ENCODE peak calls at places on chromosome 12, in five cellular contexts. W, L, A, Q and R are unnamed samples.

GRCh38 chr12:28027947-28028724 is 55.6 kb upstream of the PTHLH start:
- DNase-seq in Q (peak), A (no peak), L (no peak), W (no peak), R (no peak)

GRCh38 chr12:30701056-30701455 is 5.4 kb upstream of the IPO8 start:
- DNase-seq in L (no peak), Q (peak), A (no peak), W (no peak), R (no peak)

GRCh38 chr12:122861586-122861970 is 26.3 kb downstream of the HIP1R start:
- DNase-seq in L (no peak), Q (no peak), W (no peak), A (no peak), R (no peak)

GRCh38 chr12:52826611-52827498 is 7.3 kb downstream of the KRT79 start:
- DNase-seq in Q (no peak), A (no peak), L (no peak), W (no peak), R (no peak)

GRCh38 chr12:9660046-9660445 is 9.5 kb upstream of the CLEC2D start:
- DNase-seq in W (no peak), L (no peak), Q (no peak), A (no peak), R (no peak)

GRCh38 chr12:1474567-1475153 is 119.7 kb downstream of the FBXL14 start:
- DNase-seq in L (no peak), Q (peak), A (peak), W (no peak), R (peak)

GRCh38 chr12:23596568-23596967 is 352.9 kb downstream of the SOX5 start:
- DNase-seq in L (no peak), W (no peak), A (no peak), Q (no peak), R (no peak)

GRCh38 chr12:12890815-12891645 is at the start of gene GPRC5A:
- DNase-seq in A (peak), W (peak), Q (peak), L (peak), R (peak)

DNA sequence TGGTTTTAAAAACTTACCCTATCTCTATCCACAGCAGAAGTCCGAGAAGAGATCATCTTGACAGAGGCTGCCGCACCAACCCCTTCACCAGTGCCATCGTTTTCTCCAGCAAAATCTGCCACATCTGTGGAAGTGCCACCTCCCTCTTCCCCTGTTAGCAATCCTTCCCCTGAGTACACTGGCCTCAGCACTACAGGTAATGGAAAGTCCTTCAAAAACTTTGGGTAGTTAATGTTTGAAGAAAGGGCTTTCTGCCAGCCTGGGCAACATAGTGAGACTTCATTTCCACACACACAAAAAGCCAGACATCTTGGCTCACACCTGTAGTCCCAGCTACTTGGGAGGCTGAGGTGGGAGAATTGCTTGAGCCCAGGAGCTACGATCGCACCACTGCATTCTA is 41.6 kb upstream of the RIC8B start:
- DNase-seq in A (no peak), W (no peak), Q (no peak), L (no peak), R (no peak)
- TF ChIP-seq CTCF in A (no peak), W (no peak), Q (no peak), L (no peak), R (no peak)

GRCh38 chr12:119669744-119670472 is 2.0 kb downstream of the PRKAB1 start:
- DNase-seq in A (no peak), L (no peak), W (no peak), Q (no peak), R (no peak)

GRCh38 chr12:119668315-119668651 is 350 bp downstream of the PRKAB1 start:
- DNase-seq in L (no peak), A (no peak), W (no peak), Q (peak), R (no peak)

GRCh38 chr12:119666900-119667576 is 895 bp upstream of the PRKAB1 start:
- DNase-seq in W (no peak), L (no peak), A (no peak), Q (no peak), R (no peak)

GRCh38 chr12:119666226-119666808 is 1.6 kb upstream of the PRKAB1 start:
- DNase-seq in W (no peak), L (no peak), Q (no peak), A (no peak), R (no peak)

DNA sequence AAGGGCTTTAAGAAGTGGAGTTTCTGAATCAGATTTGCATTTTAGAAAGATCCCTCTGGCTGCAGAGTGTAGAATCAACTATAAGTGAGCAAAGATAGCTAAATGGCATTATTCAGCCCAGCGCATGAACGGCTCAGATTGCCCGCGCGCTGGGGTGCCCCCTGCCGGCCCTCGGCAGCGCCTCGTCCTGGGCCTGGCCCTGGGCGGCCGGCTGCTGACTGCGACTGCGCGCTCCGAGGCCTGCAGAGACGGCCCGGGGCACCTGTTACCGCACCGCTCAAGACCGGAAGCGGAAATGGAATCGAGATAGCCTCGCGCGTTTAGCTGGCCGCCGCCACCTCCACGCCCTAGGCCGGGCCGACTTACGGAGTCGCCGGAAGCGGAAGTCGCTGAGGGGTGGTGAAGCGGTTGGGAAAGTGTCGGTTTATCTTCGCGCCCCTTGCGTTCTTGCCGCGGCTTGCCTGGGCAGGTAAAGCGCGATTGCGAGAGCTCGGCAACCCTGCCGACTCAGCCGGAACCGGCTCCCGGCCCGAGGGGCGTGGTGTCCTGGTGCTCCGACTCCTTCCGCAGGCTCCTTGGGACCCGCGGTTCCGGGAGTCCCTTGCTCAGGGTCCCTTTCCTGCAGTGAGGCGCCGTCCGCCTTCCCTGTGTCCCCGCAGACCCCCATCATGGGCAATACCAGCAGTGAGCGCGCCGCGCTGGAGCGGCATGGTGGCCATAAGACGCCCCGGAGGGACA is at the start of gene PRKAB1:
- DNase-seq in L (peak), A (peak), Q (peak), W (peak), R (peak)
- TF ChIP-seq CTCF in L (peak), A (peak), Q (peak), W (peak), R (peak)

GRCh38 chr12:62957233-62957953 is 22.4 kb upstream of the PPM1H start:
- DNase-seq in L (no peak), A (no peak), Q (peak), W (no peak), R (no peak)

GRCh38 chr12:62955678-62956077 is 20.7 kb upstream of the PPM1H start:
- DNase-seq in L (no peak), W (no peak), Q (no peak), A (no peak), R (no peak)

GRCh38 chr12:62963642-62964041 is 28.7 kb upstream of the PPM1H start:
- DNase-seq in L (no peak), A (no peak), W (no peak), Q (no peak), R (no peak)

GRCh38 chr12:62959745-62960144 is 24.8 kb upstream of the PPM1H start:
- DNase-seq in L (no peak), Q (no peak), A (no peak), W (no peak), R (no peak)
- TF ChIP-seq CTCF in L (no peak), Q (no peak), A (no peak), W (no peak), R (no peak)

GRCh38 chr12:21655594-21655993 is 2.0 kb downstream of the LDHB start:
- DNase-seq in W (no peak), Q (no peak), L (no peak), A (no peak), R (no peak)

GRCh38 chr12:21657336-21658077 is at the start of gene LDHB:
- DNase-seq in A (peak), L (peak), Q (peak), W (peak), R (peak)

GRCh38 chr12:21656931-21657335 is 709 bp downstream of the LDHB start:
- DNase-seq in A (peak), Q (peak), L (peak), W (peak), R (no peak)

GRCh38 chr12:21662122-21662792 is 4.6 kb upstream of the LDHB start:
- DNase-seq in A (no peak), L (no peak), Q (no peak), W (no peak), R (no peak)

GRCh38 chr12:21659383-21659782 is 1.7 kb upstream of the LDHB start:
- DNase-seq in W (no peak), Q (no peak), L (peak), A (no peak), R (no peak)
- TF ChIP-seq CTCF in W (peak), Q (peak), L (no peak), A (peak), R (no peak)

GRCh38 chr12:117857632-117858274 is 111.0 kb downstream of the KSR2 start:
- DNase-seq in L (peak), W (no peak), Q (peak), A (peak), R (no peak)

GRCh38 chr12:117855165-117855564 is 113.6 kb downstream of the KSR2 start:
- DNase-seq in L (no peak), A (no peak), W (no peak), Q (no peak), R (no peak)

GRCh38 chr12:117853600-117853999 is 115.2 kb downstream of the KSR2 start:
- DNase-seq in A (no peak), L (peak), Q (no peak), W (no peak), R (no peak)

GRCh38 chr12:117850048-117850447 is 118.7 kb downstream of the KSR2 start:
- DNase-seq in A (peak), L (peak), Q (peak), W (no peak), R (no peak)

DNA sequence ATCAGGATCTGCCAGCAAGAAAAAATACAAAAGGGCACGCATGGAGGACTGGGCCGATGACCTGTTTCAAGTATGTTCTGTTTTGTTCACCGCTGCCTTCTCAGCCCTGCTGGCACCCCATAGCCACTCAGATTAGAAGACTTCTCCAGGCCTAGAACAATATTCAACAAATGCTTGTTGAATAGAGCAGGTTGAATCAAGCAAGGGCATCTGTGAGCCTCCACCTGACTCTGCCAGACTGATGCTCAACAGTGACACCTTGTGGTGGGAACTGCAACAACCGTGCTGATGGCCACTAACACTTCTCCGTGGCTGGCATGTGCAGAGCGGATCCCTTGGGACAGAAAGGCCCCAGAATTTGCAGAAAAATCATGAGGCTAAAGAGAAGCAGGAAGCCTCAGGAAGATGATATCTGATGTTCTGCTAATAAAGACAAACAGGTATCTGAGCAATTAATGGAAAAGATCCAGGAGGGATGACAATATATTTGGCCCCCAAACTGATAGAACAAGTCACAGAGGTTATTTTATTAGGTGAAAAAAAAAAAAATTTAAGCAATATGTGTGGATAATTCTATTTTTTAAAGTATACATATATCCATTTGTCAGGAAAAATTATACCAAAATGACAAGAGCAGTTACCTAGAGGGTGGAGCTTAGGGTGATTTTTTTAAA is 114.3 kb downstream of the KSR2 start:
- DNase-seq in A (peak), Q (peak), W (no peak), L (peak), R (no peak)
- TF ChIP-seq CTCF in A (peak), Q (peak), W (peak), L (peak), R (peak)

GRCh38 chr12:94329366-94329765 is 130.3 kb downstream of the CEP83 start:
- DNase-seq in W (no peak), L (no peak), A (no peak), Q (peak), R (no peak)
- TF ChIP-seq CTCF in W (peak), L (peak), A (no peak), Q (no peak), R (no peak)

GRCh38 chr12:65067383-65067782 is 53.7 kb downstream of the WIF1 start:
- DNase-seq in Q (no peak), L (no peak), W (no peak), A (no peak), R (no peak)
- TF ChIP-seq CTCF in Q (no peak), L (no peak), W (no peak), A (no peak), R (no peak)